ENCODE peak calls at places on chromosome X, in ten cellular contexts. F, C, G, P, M, I, U, E, R and N are unnamed samples.

GRCh38 chrX:15242899-15243555 is 26.9 kb downstream of the ASB9 start:
- DNase-seq in U (peak; percentile 81), R (peak; percentile 5), F (no peak), E (peak; percentile 11), P (peak; percentile 37), I (peak; percentile 60), G (no peak), C (peak; percentile 22), M (no peak), N (peak; percentile 51)

GRCh38 chrX:97158270-97158669 is 274.6 kb downstream of the RPA4 start:
- DNase-seq in E (no peak), U (peak; percentile 69), F (no peak), M (no peak), P (no peak), I (no peak), R (no peak), C (peak; percentile 13), G (no peak), N (no peak)

GRCh38 chrX:110022555-110023448 is 19.9 kb downstream of the TMEM164 start:
- DNase-seq in G (no peak), I (no peak), C (no peak), R (no peak), U (peak; percentile 51), F (no peak), M (no peak), E (no peak), P (no peak), N (no peak)

GRCh38 chrX:40205471-40205870 is 107.7 kb upstream of the BCOR start:
- DNase-seq in U (no peak), P (no peak), R (peak; percentile 8), I (no peak), F (no peak), E (peak; percentile 17), M (no peak), G (no peak), C (no peak), N (no peak)

GRCh38 chrX:101383679-101384078 is 2.3 kb downstream of the BTK start:
- DNase-seq in P (no peak), R (peak; percentile 11), I (no peak), M (no peak), E (no peak), U (no peak), F (no peak), G (no peak), C (no peak), N (no peak)

GRCh38 chrX:136623400-136623799 is 24.6 kb upstream of the CD40LG start:
- DNase-seq in M (no peak), P (peak; percentile 22), G (no peak), F (no peak), R (no peak), U (no peak), C (no peak), E (no peak), I (no peak), N (no peak)

GRCh38 chrX:131288738-131289511 is at the start of gene IGSF1:
- DNase-seq in G (no peak), I (no peak), F (no peak), C (peak; percentile 42), M (no peak), R (peak; percentile 74), P (no peak), E (peak; percentile 10), U (no peak), N (peak; percentile 55)

GRCh38 chrX:13387656-13388421 is 68.0 kb upstream of the ATXN3L start:
- DNase-seq in P (no peak), E (no peak), G (no peak), R (no peak), F (no peak), M (no peak), U (no peak), I (peak; percentile 67), C (no peak), N (peak; percentile 38)

GRCh38 chrX:108726748-108727147 is 9.6 kb downstream of the IRS4 start:
- DNase-seq in E (no peak), G (no peak), P (no peak), I (no peak), F (no peak), C (no peak), R (no peak), M (no peak), U (no peak), N (no peak)

GRCh38 chrX:139881572-139881971 is 51.3 kb downstream of the ATP11C start:
- DNase-seq in M (no peak), E (no peak), P (no peak), I (peak; percentile 92), G (no peak), C (no peak), R (no peak), U (no peak), F (no peak), N (peak; percentile 69)

GRCh38 chrX:92270936-92271655 is 491.9 kb downstream of the PCDH11X start:
- DNase-seq in G (no peak), F (no peak), U (no peak), R (no peak), M (no peak), P (no peak), C (no peak), E (no peak), I (no peak), N (no peak)

GRCh38 chrX:38805294-38806053 is 4.2 kb downstream of the MID1IP1 start:
- DNase-seq in R (peak; percentile 48), P (peak; percentile 29), M (peak; percentile 33), C (peak; percentile 55), U (peak; percentile 92), I (peak; percentile 83), E (peak; percentile 62), G (peak; percentile 38), F (peak; percentile 40), N (peak; percentile 85)

GRCh38 chrX:118226060-118226428 is 109.4 kb upstream of the KLHL13 start:
- DNase-seq in P (no peak), I (peak; percentile 16), F (no peak), C (peak; percentile 18), G (no peak), U (peak; percentile 71), M (no peak), R (no peak), E (no peak), N (no peak)

GRCh38 chrX:45751156-45751555 is 550.5 kb upstream of the DIPK2B start:
- DNase-seq in P (no peak), R (no peak), U (no peak), F (no peak), M (no peak), G (no peak), E (no peak), I (peak; percentile 51), C (no peak), N (peak; percentile 0)

GRCh38 chrX:22135994-22136684 is 104.0 kb downstream of the PHEX start:
- DNase-seq in I (peak; percentile 83), C (peak; percentile 29), M (no peak), G (no peak), U (peak; percentile 84), P (peak; percentile 12), F (peak; percentile 13), E (peak; percentile 87), R (peak; percentile 67), N (peak; percentile 64)

GRCh38 chrX:38278682-38279081 is 48.6 kb downstream of the RPGR start:
- DNase-seq in M (no peak), P (no peak), F (no peak), I (peak; percentile 51), R (no peak), E (no peak), U (no peak), C (no peak), G (no peak), N (no peak)